ENCODE peak calls at places on chromosomes 2 and 18, in eight cellular contexts. One of them, this sample, is unnamed.

GRCh38 chr18:69951182-69951581 is 3.5 kb upstream of the CD226 start:
- DNase-seq in Right ventricle myocardium superior: no peak
- DNase-seq in A172: peak; percentile 21
- DNase-seq in EL: peak; percentile 58
- DNase-seq in B cell: no peak
- DNase-seq in fibroblast of mammary gland: no peak
- DNase-seq in RPMI7951: peak; percentile 45
- DNase-seq in HAP-1: no peak
- DNase-seq in this sample: peak; percentile 60

GRCh38 chr2:46683541-46683940 is 204.2 kb downstream of the TMEM247 start:
- DNase-seq in Right ventricle myocardium superior: no peak
- DNase-seq in A172: no peak
- DNase-seq in EL: no peak
- DNase-seq in B cell: peak; percentile 52
- DNase-seq in fibroblast of mammary gland: no peak
- DNase-seq in RPMI7951: no peak
- DNase-seq in HAP-1: no peak
- DNase-seq in this sample: no peak

GRCh38 chr2:36562973-36563532 is 34.9 kb downstream of the FEZ2 start:
- DNase-seq in Right ventricle myocardium superior: no peak
- DNase-seq in A172: peak; percentile 52
- DNase-seq in EL: peak; percentile 64
- DNase-seq in B cell: no peak
- DNase-seq in fibroblast of mammary gland: peak; percentile 77
- DNase-seq in RPMI7951: peak; percentile 42
- DNase-seq in HAP-1: no peak
- DNase-seq in this sample: peak; percentile 46

GRCh38 chr2:61340242-61340641 is 130.6 kb downstream of the USP34 start:
- DNase-seq in Right ventricle myocardium superior: no peak
- DNase-seq in A172: peak; percentile 10
- DNase-seq in EL: peak; percentile 35
- DNase-seq in B cell: no peak
- DNase-seq in fibroblast of mammary gland: peak; percentile 73
- DNase-seq in RPMI7951: no peak
- DNase-seq in HAP-1: no peak
- DNase-seq in this sample: no peak

GRCh38 chr2:126359494-126359893 is 296.5 kb upstream of the GYPC start:
- DNase-seq in Right ventricle myocardium superior: no peak
- DNase-seq in A172: no peak
- DNase-seq in EL: peak; percentile 1
- DNase-seq in B cell: peak; percentile 5
- DNase-seq in fibroblast of mammary gland: peak; percentile 0
- DNase-seq in RPMI7951: peak; percentile 17
- DNase-seq in HAP-1: peak; percentile 9
- DNase-seq in this sample: no peak

GRCh38 chr18:4096501-4096900 is 358.6 kb downstream of the DLGAP1 start:
- DNase-seq in Right ventricle myocardium superior: no peak
- DNase-seq in A172: no peak
- DNase-seq in EL: no peak
- DNase-seq in B cell: no peak
- DNase-seq in fibroblast of mammary gland: peak; percentile 86
- DNase-seq in RPMI7951: no peak
- DNase-seq in HAP-1: no peak
- DNase-seq in this sample: peak; percentile 2

GRCh38 chr2:25885933-25886332 is 7.6 kb upstream of the ASXL2 start:
- DNase-seq in Right ventricle myocardium superior: no peak
- DNase-seq in A172: peak; percentile 86
- DNase-seq in EL: peak; percentile 85
- DNase-seq in B cell: no peak
- DNase-seq in fibroblast of mammary gland: peak; percentile 93
- DNase-seq in RPMI7951: peak; percentile 70
- DNase-seq in HAP-1: no peak
- DNase-seq in this sample: peak; percentile 22

GRCh38 chr2:147110317-147110716 is 734.5 kb upstream of the ACVR2A start:
- DNase-seq in Right ventricle myocardium superior: no peak
- DNase-seq in A172: no peak
- DNase-seq in EL: no peak
- DNase-seq in B cell: no peak
- DNase-seq in fibroblast of mammary gland: peak; percentile 11
- DNase-seq in RPMI7951: no peak
- DNase-seq in HAP-1: no peak
- DNase-seq in this sample: peak; percentile 14